ENCODE peak calls at places on chromosomes 12 and 14, in five cellular contexts. I is mammary epithelial cell, B is heart left ventricle, Y is RWPE1, H is A549. N is an unnamed sample.

GRCh38 chr12:78392918-78393317 is 471.7 kb upstream of the SYT1 start:
- DNase-seq in I (peak), B (no peak), Y (no peak), H (peak), N (no peak)

GRCh38 chr14:89351364-89351957 is 65.6 kb downstream of the FOXN3 start:
- DNase-seq in I (no peak), B (no peak), Y (no peak), H (peak), N (peak)

GRCh38 chr12:104752883-104753282 is 205.2 kb downstream of the SLC41A2 start:
- DNase-seq in I (no peak), B (no peak), Y (no peak), H (no peak), N (no peak)

GRCh38 chr12:97404549-97404948 is 58.1 kb upstream of the RMST start:
- DNase-seq in I (peak), B (no peak), Y (peak), H (peak), N (peak)

GRCh38 chr12:24838531-24838950 is 110.4 kb downstream of the BCAT1 start:
- DNase-seq in I (peak), B (no peak), Y (no peak), H (no peak), N (peak)

GRCh38 chr14:101715209-101716076 is 46.1 kb upstream of the PPP2R5C start:
- DNase-seq in I (no peak), B (no peak), Y (no peak), H (no peak), N (peak)

GRCh38 chr12:2963760-2964292 is 4.6 kb downstream of the TEAD4 start:
- DNase-seq in I (no peak), B (peak), Y (no peak), H (no peak), N (no peak)

GRCh38 chr12:109535231-109535862 is 38.0 kb downstream of the MMAB start:
- DNase-seq in I (no peak), B (no peak), Y (no peak), H (no peak), N (no peak)

GRCh38 chr12:22702690-22703089 is 77.7 kb downstream of the ETNK1 start:
- DNase-seq in I (no peak), B (no peak), Y (no peak), H (no peak), N (no peak)

GRCh38 chr14:81247271-81247766 is 26.6 kb upstream of the GTF2A1 start:
- DNase-seq in I (peak), B (no peak), Y (no peak), H (no peak), N (no peak)

GRCh38 chr14:42090122-42090521 is 483.4 kb downstream of the LRFN5 start:
- DNase-seq in I (no peak), B (no peak), Y (no peak), H (no peak), N (no peak)

GRCh38 chr14:82067221-82067620 is 533.6 kb upstream of the SEL1L start:
- DNase-seq in I (no peak), B (no peak), Y (no peak), H (no peak), N (no peak)

GRCh38 chr12:31207799-31208465 is 118.0 kb downstream of the SINHCAF start:
- DNase-seq in I (peak), B (no peak), Y (peak), H (no peak), N (no peak)

GRCh38 chr12:5780536-5780935 is 164.5 kb downstream of the ANO2 start:
- DNase-seq in I (no peak), B (no peak), Y (no peak), H (no peak), N (no peak)

GRCh38 chr12:65728913-65729793 is 95.1 kb upstream of the HMGA2 start:
- DNase-seq in I (peak), B (no peak), Y (peak), H (no peak), N (peak)

GRCh38 chr14:59190372-59190771 is 1.9 kb downstream of the DAAM1 start:
- DNase-seq in I (no peak), B (peak), Y (no peak), H (peak), N (no peak)

GRCh38 chr12:19440019-19440858 is 947 bp downstream of the AEBP2 start:
- DNase-seq in I (peak), B (peak), Y (peak), H (peak), N (peak)

GRCh38 chr14:106277503-106277902 is 751.1 kb downstream of the TMEM121 start:
- DNase-seq in I (no peak), B (no peak), Y (no peak), H (no peak), N (peak)

GRCh38 chr12:16063728-16064127 is 152.6 kb downstream of the DERA start:
- DNase-seq in I (no peak), B (no peak), Y (no peak), H (peak), N (no peak)

GRCh38 chr12:103639983-103640382 is 52.9 kb downstream of the STAB2 start:
- DNase-seq in I (no peak), B (no peak), Y (no peak), H (no peak), N (no peak)

GRCh38 chr12:38477341-38478090 is 160.9 kb downstream of the ALG10B start:
- DNase-seq in I (no peak), B (no peak), Y (no peak), H (no peak), N (no peak)

GRCh38 chr12:59637657-59638150 is 41.9 kb downstream of the SLC16A7 start:
- DNase-seq in I (no peak), B (no peak), Y (no peak), H (no peak), N (no peak)

GRCh38 chr14:85122690-85123089 is 407.3 kb upstream of the FLRT2 start:
- DNase-seq in I (peak), B (no peak), Y (no peak), H (no peak), N (no peak)

GRCh38 chr12:121379945-121380344 is 20.0 kb upstream of the RNF34 start:
- DNase-seq in I (no peak), B (no peak), Y (no peak), H (no peak), N (no peak)

GRCh38 chr12:120979862-120980696 is 1.7 kb downstream of the HNF1A start:
- DNase-seq in I (no peak), B (no peak), Y (no peak), H (peak), N (no peak)

GRCh38 chr14:20435454-20436362 is at the start of gene KLHL33:
- DNase-seq in I (no peak), B (no peak), Y (no peak), H (no peak), N (no peak)

GRCh38 chr14:24080888-24081738 is 9.8 kb downstream of the CPNE6 start:
- DNase-seq in I (peak), B (no peak), Y (peak), H (peak), N (peak)

GRCh38 chr14:103015426-103015825 is 41.9 kb downstream of the CDC42BPB start:
- DNase-seq in I (no peak), B (no peak), Y (no peak), H (no peak), N (no peak)

DNA sequence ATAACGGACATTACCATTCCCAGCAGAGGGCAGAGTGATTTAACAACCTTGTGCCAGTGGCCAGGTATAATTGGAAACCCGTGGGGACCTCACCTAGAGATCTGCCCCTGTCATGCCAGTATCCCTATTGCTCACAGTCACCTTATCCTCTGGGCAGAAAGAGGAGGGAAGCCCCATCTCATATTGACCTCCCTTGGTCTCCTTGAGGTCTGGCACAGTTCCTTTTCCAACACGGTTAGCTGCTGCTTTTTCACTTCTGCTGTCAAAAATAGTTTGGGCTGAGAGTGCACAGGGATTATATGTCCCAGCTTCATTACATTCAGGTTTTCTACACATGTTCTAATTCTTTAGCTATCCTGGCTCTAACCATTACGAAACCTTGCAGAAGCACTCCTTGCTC is 111.6 kb upstream of the MIS18BP1 start:
- DNase-seq in I (no peak), B (no peak), Y (no peak), H (no peak), N (no peak)
- TF ChIP-seq CTCF in I (no peak), B (no peak), Y (no peak), H (no peak), N (no peak)

GRCh38 chr14:61186793-61187641 is 94.1 kb downstream of the TMEM30B start:
- DNase-seq in I (no peak), B (no peak), Y (no peak), H (no peak), N (no peak)
- TF ChIP-seq CTCF in I (no peak), B (no peak), Y (no peak), H (no peak), N (no peak)

GRCh38 chr14:32244404-32244803 is 41.3 kb upstream of the RNU6-8 start:
- DNase-seq in I (no peak), B (no peak), Y (no peak), H (peak), N (no peak)
- TF ChIP-seq CTCF in I (peak), B (no peak), Y (no peak), H (peak), N (no peak)

DNA sequence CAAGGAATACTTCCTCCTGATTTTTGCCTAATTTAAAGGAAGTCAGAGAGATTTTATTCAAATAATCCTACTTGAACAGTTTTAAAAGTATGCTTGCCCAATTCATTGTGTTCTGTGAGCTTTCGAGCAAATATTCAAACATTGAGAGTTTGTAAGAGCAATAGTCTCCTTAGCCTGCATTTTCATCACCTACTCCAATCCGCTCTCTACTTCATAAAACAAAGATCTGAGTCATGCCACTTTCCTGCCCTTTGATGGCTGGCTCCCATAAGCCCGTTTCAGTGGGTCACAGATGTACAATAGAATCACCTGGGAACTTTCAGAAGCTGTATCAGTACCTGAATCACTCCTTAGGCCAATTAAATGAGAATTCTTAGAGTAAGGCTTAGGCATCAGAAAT is 319.2 kb downstream of the PDZRN4 start:
- DNase-seq in I (no peak), B (no peak), Y (no peak), H (no peak), N (no peak)
- TF ChIP-seq CTCF in I (no peak), B (no peak), Y (no peak), H (no peak), N (no peak)

DNA sequence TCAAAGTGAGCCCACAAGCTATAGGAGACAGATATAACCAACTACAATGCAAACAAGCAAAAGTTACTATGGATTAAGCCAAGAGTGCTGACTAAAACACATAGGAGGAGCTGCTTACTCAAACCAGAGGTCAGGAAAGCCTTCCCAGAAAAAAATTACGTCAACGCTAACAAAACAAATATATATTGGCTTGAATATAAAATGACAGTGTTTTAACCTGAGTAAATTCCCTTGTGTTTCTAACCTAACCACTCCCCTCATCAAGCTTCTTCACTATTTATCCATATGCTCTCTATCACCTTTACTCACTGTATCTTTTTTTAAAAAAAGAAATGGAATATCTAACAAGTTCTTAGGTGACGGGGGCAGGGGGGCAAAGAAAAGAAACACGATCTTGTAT is 115.9 kb downstream of the MED13L start:
- DNase-seq in I (no peak), B (no peak), Y (no peak), H (peak), N (no peak)
- TF ChIP-seq CTCF in I (no peak), B (no peak), Y (no peak), H (no peak), N (no peak)

GRCh38 chr12:76085159-76085868 is 829 bp upstream of the NAP1L1 start:
- DNase-seq in I (peak), B (no peak), Y (no peak), H (peak), N (peak)
- TF ChIP-seq CTCF in I (no peak), B (no peak), Y (peak), H (peak), N (peak)

DNA sequence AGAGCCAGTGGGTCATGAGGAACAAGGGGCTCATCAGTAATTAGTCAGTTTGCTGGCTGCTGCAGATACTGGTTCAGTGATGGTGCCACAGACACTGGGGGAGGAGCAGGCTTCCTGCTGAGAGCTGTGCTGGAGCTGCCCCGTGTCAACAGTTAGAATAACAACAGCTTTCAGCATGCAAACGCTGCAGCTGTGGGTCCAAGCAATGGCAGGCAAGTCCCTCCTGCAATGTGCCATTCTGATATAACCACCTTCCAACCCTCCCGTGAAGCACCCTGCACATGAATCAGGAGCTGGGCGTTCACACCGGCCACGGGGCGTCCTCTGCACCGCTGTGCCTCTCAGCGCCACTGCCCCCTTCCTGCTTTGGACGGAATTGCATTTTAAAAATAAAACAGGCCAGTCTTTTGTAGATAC is 258.4 kb upstream of the SFSWAP start:
- DNase-seq in I (no peak), B (no peak), Y (no peak), H (peak), N (peak)
- TF ChIP-seq CTCF in I (no peak), B (no peak), Y (peak), H (peak), N (peak)

DNA sequence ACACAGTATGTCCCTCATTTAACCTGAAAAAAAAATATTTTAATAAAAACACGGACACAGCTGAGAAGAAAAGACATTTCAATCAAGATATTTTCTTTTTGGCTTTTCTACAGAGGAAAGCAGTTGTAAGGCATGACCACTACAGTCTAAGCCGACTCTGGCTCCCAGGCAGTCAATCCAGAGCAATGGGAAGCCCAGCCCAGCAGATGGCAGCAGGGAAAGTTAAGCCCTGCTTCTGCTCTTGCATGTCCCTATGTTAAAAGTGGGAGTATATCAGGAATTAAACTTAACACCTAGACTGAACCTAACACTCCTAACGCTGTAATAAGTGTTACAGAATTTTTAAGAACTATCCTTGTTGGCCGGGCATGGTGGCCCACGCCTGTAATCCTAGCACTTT is 19.5 kb upstream of the HAL start:
- DNase-seq in I (peak), B (no peak), Y (no peak), H (peak), N (no peak)
- TF ChIP-seq CTCF in I (peak), B (peak), Y (peak), H (peak), N (no peak)

N was measured in GM13976.